ENCODE peak calls at places on chromosome 7, in eight cellular contexts. Z, I, T, G, N, X, H and P are unnamed samples.

GRCh38 chr7:77687747-77688144 is 8.5 kb upstream of the RSBN1L start:
- DNase-seq in Z (no peak), I (no peak), T (no peak), G (no peak), N (no peak), X (no peak), H (no peak), P (no peak)

GRCh38 chr7:29343379-29343778 is 148.8 kb downstream of the CHN2 start:
- DNase-seq in Z (no peak), I (no peak), T (no peak), G (no peak), N (no peak), X (peak), H (no peak), P (peak)

GRCh38 chr7:1644341-1645070 is 25.6 kb upstream of the ELFN1 start:
- DNase-seq in Z (no peak), I (no peak), T (no peak), G (no peak), N (no peak), X (no peak), H (no peak), P (no peak)

GRCh38 chr7:51079494-51079893 is 237.1 kb downstream of the COBL start:
- DNase-seq in Z (no peak), I (no peak), T (no peak), G (no peak), N (no peak), X (no peak), H (no peak), P (no peak)

GRCh38 chr7:106813705-106814305 is 51.3 kb upstream of the PIK3CG start:
- DNase-seq in Z (no peak), I (peak), T (no peak), G (no peak), N (no peak), X (no peak), H (no peak), P (peak)

GRCh38 chr7:80895056-80895455 is 23.8 kb downstream of the SEMA3C start:
- DNase-seq in Z (no peak), I (no peak), T (no peak), G (no peak), N (no peak), X (no peak), H (no peak), P (no peak)

GRCh38 chr7:30652951-30653641 is 29.2 kb downstream of the CRHR2 start:
- DNase-seq in Z (no peak), I (no peak), T (no peak), G (no peak), N (no peak), X (no peak), H (no peak), P (no peak)

GRCh38 chr7:56121440-56121839 is 5.2 kb upstream of the NUPR2 start:
- DNase-seq in Z (no peak), I (no peak), T (no peak), G (no peak), N (no peak), X (no peak), H (no peak), P (no peak)

GRCh38 chr7:43292384-43292783 is 179.9 kb downstream of the HECW1 start:
- DNase-seq in Z (no peak), I (no peak), T (no peak), G (no peak), N (no peak), X (no peak), H (no peak), P (no peak)

GRCh38 chr7:41977165-41977651 is 259.8 kb downstream of the GLI3 start:
- DNase-seq in Z (peak), I (peak), T (no peak), G (no peak), N (no peak), X (peak), H (no peak), P (peak)

GRCh38 chr7:93862651-93863050 is 27.9 kb downstream of the TFPI2 start:
- DNase-seq in Z (no peak), I (no peak), T (no peak), G (no peak), N (no peak), X (no peak), H (no peak), P (no peak)

GRCh38 chr7:144834516-144835165 is 1.2 kb downstream of the TPK1 start:
- DNase-seq in Z (no peak), I (no peak), T (no peak), G (no peak), N (no peak), X (peak), H (peak), P (peak)

GRCh38 chr7:46530081-46530480 is 609.0 kb upstream of the IGFBP3 start:
- DNase-seq in Z (no peak), I (no peak), T (no peak), G (no peak), N (no peak), X (no peak), H (no peak), P (no peak)

GRCh38 chr7:115707236-115707635 is 323.3 kb downstream of the TFEC start:
- DNase-seq in Z (peak), I (peak), T (no peak), G (no peak), N (no peak), X (peak), H (no peak), P (peak)

GRCh38 chr7:37105119-37105518 is 343.5 kb downstream of the ELMO1 start:
- DNase-seq in Z (no peak), I (no peak), T (no peak), G (no peak), N (no peak), X (no peak), H (no peak), P (no peak)

GRCh38 chr7:115631782-115632181 is 398.8 kb downstream of the TFEC start:
- DNase-seq in Z (no peak), I (peak), T (no peak), G (no peak), N (no peak), X (no peak), H (no peak), P (no peak)

GRCh38 chr7:16753102-16753931 is at the start of gene TSPAN13:
- DNase-seq in Z (peak), I (peak), T (peak), G (peak), N (peak), X (peak), H (peak), P (peak)

GRCh38 chr7:4612939-4613841 is 68.9 kb upstream of the FOXK1 start:
- DNase-seq in Z (no peak), I (peak), T (no peak), G (no peak), N (no peak), X (peak), H (peak), P (peak)

GRCh38 chr7:69871213-69871885 is 273.1 kb downstream of the AUTS2 start:
- DNase-seq in Z (no peak), I (peak), T (no peak), G (no peak), N (no peak), X (no peak), H (no peak), P (no peak)

GRCh38 chr7:68439897-68440296 is 1158.4 kb upstream of the AUTS2 start:
- DNase-seq in Z (no peak), I (no peak), T (no peak), G (no peak), N (no peak), X (no peak), H (no peak), P (no peak)

GRCh38 chr7:150324366-150324961 is 1.1 kb upstream of the ACTR3C start:
- DNase-seq in Z (no peak), I (peak), T (no peak), G (no peak), N (no peak), X (peak), H (no peak), P (no peak)

GRCh38 chr7:727104-727805 is at the start of gene PRKAR1B:
- DNase-seq in Z (no peak), I (no peak), T (no peak), G (no peak), N (no peak), X (peak), H (no peak), P (peak)

GRCh38 chr7:130369110-130369711 is 11.1 kb upstream of the CPA1 start:
- DNase-seq in Z (no peak), I (peak), T (no peak), G (no peak), N (no peak), X (peak), H (no peak), P (no peak)

GRCh38 chr7:74029991-74030415 is 2.0 kb downstream of the ELN start:
- DNase-seq in Z (no peak), I (no peak), T (no peak), G (no peak), N (no peak), X (peak), H (no peak), P (no peak)
- TF ChIP-seq POLR2A in Z (no peak), I (no peak), T (no peak), G (no peak), N (no peak), X (no peak), H (no peak), P (no peak)

GRCh38 chr7:48147078-48147591 is 24.1 kb upstream of the ABCA13 start:
- DNase-seq in Z (no peak), I (no peak), T (no peak), G (no peak), N (no peak), X (no peak), H (no peak), P (no peak)
- TF ChIP-seq POLR2A in Z (no peak), I (no peak), T (no peak), G (no peak), N (no peak), X (no peak), H (no peak), P (no peak)

GRCh38 chr7:158303121-158303520 is 284.5 kb downstream of the PTPRN2 start:
- DNase-seq in Z (no peak), I (no peak), T (no peak), G (no peak), N (no peak), X (no peak), H (no peak), P (no peak)

GRCh38 chr7:158302274-158303070 is 285.2 kb downstream of the PTPRN2 start:
- DNase-seq in Z (no peak), I (no peak), T (no peak), G (no peak), N (peak), X (no peak), H (no peak), P (no peak)

GRCh38 chr7:158300427-158300826 is 287.2 kb downstream of the PTPRN2 start:
- DNase-seq in Z (no peak), I (no peak), T (no peak), G (no peak), N (peak), X (no peak), H (no peak), P (no peak)

GRCh38 chr7:158299607-158300006 is 288.0 kb downstream of the PTPRN2 start:
- DNase-seq in Z (no peak), I (no peak), T (no peak), G (no peak), N (no peak), X (no peak), H (no peak), P (no peak)

DNA sequence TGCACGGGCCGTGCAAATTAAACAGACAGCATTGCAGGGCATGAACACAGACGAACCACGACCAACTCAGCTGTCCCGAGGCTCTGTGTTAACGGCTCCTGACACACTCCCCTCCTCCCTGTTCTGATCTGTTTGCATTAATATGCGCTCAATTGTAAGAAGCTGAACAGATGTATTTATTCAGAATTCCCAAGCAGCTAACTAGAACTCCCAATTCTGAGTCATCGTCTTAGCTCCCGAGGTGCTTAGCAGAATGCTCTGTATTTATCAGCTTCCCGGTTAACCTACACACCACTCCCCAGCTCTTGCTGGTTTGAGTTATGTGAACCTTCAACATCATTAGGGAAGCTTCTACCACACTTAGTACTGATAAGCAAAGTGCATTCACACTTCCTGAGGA is 286.4 kb downstream of the PTPRN2 start:
- DNase-seq in Z (no peak), I (no peak), T (no peak), G (no peak), N (peak), X (no peak), H (no peak), P (no peak)
- TF ChIP-seq POLR2A in Z (no peak), I (no peak), T (no peak), G (no peak), N (no peak), X (no peak), H (no peak), P (no peak)

DNA sequence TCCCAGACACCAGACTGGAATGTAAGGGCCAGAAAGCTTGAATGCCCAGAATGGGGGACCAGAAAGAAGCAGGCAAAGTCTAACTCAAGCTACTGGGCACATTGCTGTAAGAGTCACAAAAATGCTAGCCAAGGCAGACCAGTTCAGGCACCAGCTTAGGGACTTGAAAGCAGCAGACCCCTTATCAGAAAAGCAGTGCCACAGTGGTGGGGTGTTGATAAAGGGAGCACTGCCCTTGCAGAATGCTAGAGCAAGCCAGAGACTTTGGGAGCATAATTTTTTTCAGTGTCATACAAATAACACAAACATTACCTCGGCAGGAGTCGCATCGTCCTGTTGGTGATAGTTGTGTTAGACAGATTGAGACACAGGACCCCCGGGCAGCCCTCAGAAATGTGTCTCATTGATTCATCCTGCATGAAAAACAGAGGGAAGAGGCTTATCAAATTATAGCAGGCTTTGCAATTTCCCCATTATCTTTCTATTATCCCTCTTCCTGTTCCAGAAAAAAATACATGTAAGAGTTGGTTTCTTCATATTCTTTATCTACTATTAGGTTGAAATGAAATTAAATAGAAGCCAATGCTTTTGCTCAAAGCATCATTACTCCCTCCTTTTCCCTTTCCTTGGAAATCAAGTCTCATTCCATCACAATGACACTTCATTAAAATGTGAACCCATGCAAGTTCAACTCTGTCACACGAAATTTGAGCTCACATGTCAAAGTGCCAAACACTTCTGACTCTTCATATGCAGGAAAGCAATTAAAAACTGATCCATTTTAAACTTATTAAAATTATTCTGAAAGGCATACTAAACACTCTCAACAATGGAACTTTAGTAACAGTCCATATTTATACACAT is 13.4 kb downstream of the LRRC17 start:
- DNase-seq in Z (no peak), I (peak), T (no peak), G (no peak), N (no peak), X (no peak), H (no peak), P (peak)
- TF ChIP-seq POLR2A in Z (no peak), I (no peak), T (no peak), G (no peak), N (no peak), X (no peak), H (no peak), P (no peak)

GRCh38 chr7:121394709-121395140 is 1.4 kb downstream of the FAM3C start:
- DNase-seq in Z (no peak), I (no peak), T (no peak), G (no peak), N (peak), X (peak), H (no peak), P (peak)

GRCh38 chr7:121395494-121395960 is 581 bp downstream of the FAM3C start:
- DNase-seq in Z (no peak), I (peak), T (no peak), G (no peak), N (peak), X (peak), H (no peak), P (peak)

GRCh38 chr7:121397832-121398231 is 1.7 kb upstream of the FAM3C start:
- DNase-seq in Z (no peak), I (no peak), T (no peak), G (no peak), N (no peak), X (no peak), H (no peak), P (no peak)

GRCh38 chr7:121397346-121397745 is 1.2 kb upstream of the FAM3C start:
- DNase-seq in Z (no peak), I (no peak), T (no peak), G (no peak), N (no peak), X (no peak), H (no peak), P (peak)

DNA sequence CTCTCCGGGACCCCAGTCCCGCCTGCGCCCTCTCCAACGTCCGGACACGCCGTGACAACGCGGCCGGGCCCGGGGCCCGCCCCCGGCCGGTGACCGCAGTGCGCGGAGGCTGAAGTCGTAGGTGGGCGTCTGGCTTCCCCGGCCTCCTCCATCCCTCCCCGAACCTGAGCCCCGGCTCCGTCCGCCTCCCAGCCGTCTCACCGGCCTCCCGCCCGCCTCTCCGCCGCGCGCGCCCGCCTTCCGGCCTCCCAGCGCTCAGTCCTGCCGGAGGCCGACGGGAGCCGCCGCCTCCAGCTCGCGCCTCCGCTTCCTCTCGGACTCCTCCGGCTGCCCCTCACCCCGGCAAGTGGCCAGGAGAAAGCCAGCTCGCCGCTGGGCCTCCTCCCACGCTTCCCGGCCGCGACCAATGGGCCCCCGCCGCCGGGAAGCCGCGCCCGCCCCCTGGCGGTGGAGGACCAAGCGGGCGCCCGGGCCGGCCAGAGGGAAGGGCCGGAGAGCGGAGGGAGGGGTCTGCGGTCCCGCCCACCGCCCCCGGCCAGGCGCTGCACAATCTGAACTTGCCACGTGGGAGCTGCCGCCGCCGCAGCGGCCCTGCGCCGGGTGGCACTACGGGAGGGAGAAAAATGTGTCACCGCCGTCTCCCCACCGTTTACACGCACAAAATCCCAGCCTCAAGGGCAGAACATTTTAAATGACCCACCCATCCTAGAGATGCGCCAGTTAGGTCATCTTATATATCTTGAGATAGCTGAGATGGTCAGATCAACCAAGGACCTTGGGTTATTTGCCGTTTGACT is at the start of gene FAM3C:
- DNase-seq in Z (peak), I (peak), T (peak), G (peak), N (peak), X (peak), H (peak), P (peak)
- TF ChIP-seq POLR2A in Z (peak), I (peak), T (peak), G (peak), N (no peak), X (peak), H (peak), P (peak)

GRCh38 chr7:111380945-111381344 is 181.3 kb downstream of the IMMP2L start:
- DNase-seq in Z (no peak), I (no peak), T (no peak), G (no peak), N (no peak), X (no peak), H (no peak), P (no peak)
- TF ChIP-seq POLR2A in Z (no peak), I (no peak), T (no peak), G (no peak), N (no peak), X (no peak), H (no peak), P (no peak)